ENCODE peak calls at places on chromosomes 6 and 20, in nine cellular contexts. One of them, this sample, is unnamed.

GRCh38 chr6:54009052-54009654 is 102.1 kb upstream of the MLIP start:
- DNase-seq in GM10248: no peak
- DNase-seq in CD8-positive, alpha-beta T cell: no peak
- DNase-seq in progenitor cell of endocrine pancreas: no peak
- DNase-seq in astrocyte: no peak
- DNase-seq in suprapubic skin: no peak
- DNase-seq in testis: no peak
- DNase-seq in AG04450: no peak
- DNase-seq in nephron progenitor cell: no peak
- DNase-seq in this sample: no peak

GRCh38 chr20:48681201-48681881 is 146.5 kb downstream of the PREX1 start:
- DNase-seq in astrocyte: peak
- DNase-seq in GM10248: no peak
- DNase-seq in testis: no peak
- DNase-seq in progenitor cell of endocrine pancreas: no peak
- DNase-seq in AG04450: no peak
- DNase-seq in suprapubic skin: no peak
- DNase-seq in CD8-positive, alpha-beta T cell: no peak
- DNase-seq in nephron progenitor cell: no peak
- DNase-seq in this sample: no peak

GRCh38 chr20:24206995-24207394 is 218.4 kb upstream of the GGTLC1 start:
- DNase-seq in nephron progenitor cell: no peak
- DNase-seq in AG04450: no peak
- DNase-seq in astrocyte: no peak
- DNase-seq in progenitor cell of endocrine pancreas: no peak
- DNase-seq in suprapubic skin: no peak
- DNase-seq in CD8-positive, alpha-beta T cell: no peak
- DNase-seq in GM10248: no peak
- DNase-seq in testis: no peak
- DNase-seq in this sample: no peak

GRCh38 chr20:51759769-51760510 is 8.2 kb downstream of the ATP9A start:
- DNase-seq in CD8-positive, alpha-beta T cell: no peak
- DNase-seq in suprapubic skin: no peak
- DNase-seq in progenitor cell of endocrine pancreas: no peak
- DNase-seq in testis: no peak
- DNase-seq in GM10248: no peak
- DNase-seq in astrocyte: peak
- DNase-seq in nephron progenitor cell: no peak
- DNase-seq in AG04450: no peak
- DNase-seq in this sample: no peak

GRCh38 chr6:16949696-16950095 is 152.2 kb upstream of the STMND1 start:
- DNase-seq in nephron progenitor cell: no peak
- DNase-seq in GM10248: no peak
- DNase-seq in AG04450: no peak
- DNase-seq in progenitor cell of endocrine pancreas: no peak
- DNase-seq in suprapubic skin: no peak
- DNase-seq in testis: no peak
- DNase-seq in CD8-positive, alpha-beta T cell: no peak
- DNase-seq in astrocyte: peak
- DNase-seq in this sample: no peak

GRCh38 chr6:11146117-11146826 is 34.7 kb upstream of the ERVFRD-1 start:
- DNase-seq in AG04450: no peak
- DNase-seq in GM10248: no peak
- DNase-seq in astrocyte: no peak
- DNase-seq in nephron progenitor cell: no peak
- DNase-seq in testis: no peak
- DNase-seq in CD8-positive, alpha-beta T cell: no peak
- DNase-seq in progenitor cell of endocrine pancreas: no peak
- DNase-seq in suprapubic skin: no peak
- DNase-seq in this sample: no peak

GRCh38 chr6:73514746-73515110 is 6.1 kb downstream of the EEF1A1 start:
- DNase-seq in suprapubic skin: no peak
- DNase-seq in GM10248: no peak
- DNase-seq in progenitor cell of endocrine pancreas: no peak
- DNase-seq in AG04450: no peak
- DNase-seq in testis: no peak
- DNase-seq in CD8-positive, alpha-beta T cell: no peak
- DNase-seq in astrocyte: no peak
- DNase-seq in nephron progenitor cell: no peak
- DNase-seq in this sample: no peak

GRCh38 chr20:10074513-10074912 is 39.7 kb downstream of the ANKEF1 start:
- DNase-seq in suprapubic skin: no peak
- DNase-seq in nephron progenitor cell: no peak
- DNase-seq in progenitor cell of endocrine pancreas: no peak
- DNase-seq in testis: no peak
- DNase-seq in CD8-positive, alpha-beta T cell: no peak
- DNase-seq in GM10248: no peak
- DNase-seq in astrocyte: peak
- DNase-seq in AG04450: peak
- DNase-seq in this sample: no peak

GRCh38 chr6:44699082-44699481 is 311.6 kb downstream of the CDC5L start:
- DNase-seq in CD8-positive, alpha-beta T cell: no peak
- DNase-seq in AG04450: no peak
- DNase-seq in astrocyte: peak
- DNase-seq in suprapubic skin: no peak
- DNase-seq in nephron progenitor cell: no peak
- DNase-seq in testis: no peak
- DNase-seq in progenitor cell of endocrine pancreas: no peak
- DNase-seq in GM10248: no peak
- DNase-seq in this sample: no peak

GRCh38 chr6:165597821-165598220 is 65.2 kb downstream of the PDE10A start:
- DNase-seq in testis: no peak
- DNase-seq in CD8-positive, alpha-beta T cell: no peak
- DNase-seq in astrocyte: no peak
- DNase-seq in AG04450: no peak
- DNase-seq in GM10248: no peak
- DNase-seq in nephron progenitor cell: no peak
- DNase-seq in suprapubic skin: no peak
- DNase-seq in progenitor cell of endocrine pancreas: no peak
- DNase-seq in this sample: no peak

GRCh38 chr6:76174722-76175121 is 102.3 kb upstream of the IMPG1 start:
- DNase-seq in astrocyte: no peak
- DNase-seq in testis: no peak
- DNase-seq in CD8-positive, alpha-beta T cell: no peak
- DNase-seq in AG04450: no peak
- DNase-seq in progenitor cell of endocrine pancreas: no peak
- DNase-seq in nephron progenitor cell: no peak
- DNase-seq in GM10248: no peak
- DNase-seq in suprapubic skin: no peak
- DNase-seq in this sample: no peak

GRCh38 chr20:52150440-52151258 is 40.9 kb downstream of the ZFP64 start:
- DNase-seq in progenitor cell of endocrine pancreas: no peak
- DNase-seq in nephron progenitor cell: peak
- DNase-seq in suprapubic skin: no peak
- DNase-seq in GM10248: peak
- DNase-seq in AG04450: peak
- DNase-seq in testis: peak
- DNase-seq in astrocyte: no peak
- DNase-seq in CD8-positive, alpha-beta T cell: no peak
- DNase-seq in this sample: no peak

GRCh38 chr6:53168516-53169257 is 20.0 kb upstream of the GCM1 start:
- DNase-seq in progenitor cell of endocrine pancreas: no peak
- DNase-seq in CD8-positive, alpha-beta T cell: no peak
- DNase-seq in nephron progenitor cell: no peak
- DNase-seq in GM10248: no peak
- DNase-seq in suprapubic skin: no peak
- DNase-seq in astrocyte: peak
- DNase-seq in AG04450: no peak
- DNase-seq in testis: no peak
- DNase-seq in this sample: no peak

GRCh38 chr20:55173601-55174000 is 698.2 kb downstream of the DOK5 start:
- DNase-seq in suprapubic skin: no peak
- DNase-seq in nephron progenitor cell: no peak
- DNase-seq in astrocyte: no peak
- DNase-seq in CD8-positive, alpha-beta T cell: no peak
- DNase-seq in AG04450: no peak
- DNase-seq in progenitor cell of endocrine pancreas: no peak
- DNase-seq in GM10248: no peak
- DNase-seq in testis: peak
- DNase-seq in this sample: no peak

GRCh38 chr6:152112503-152113261 is 305.2 kb downstream of the ESR1 start:
- DNase-seq in testis: no peak
- DNase-seq in astrocyte: no peak
- DNase-seq in suprapubic skin: no peak
- DNase-seq in progenitor cell of endocrine pancreas: no peak
- DNase-seq in GM10248: no peak
- DNase-seq in CD8-positive, alpha-beta T cell: no peak
- DNase-seq in nephron progenitor cell: no peak
- DNase-seq in AG04450: no peak
- DNase-seq in this sample: no peak

GRCh38 chr6:144413418-144413817 is 128.3 kb downstream of the UTRN start:
- DNase-seq in progenitor cell of endocrine pancreas: no peak
- DNase-seq in CD8-positive, alpha-beta T cell: no peak
- DNase-seq in testis: no peak
- DNase-seq in nephron progenitor cell: no peak
- DNase-seq in astrocyte: no peak
- DNase-seq in suprapubic skin: no peak
- DNase-seq in GM10248: no peak
- DNase-seq in AG04450: no peak
- DNase-seq in this sample: no peak

GRCh38 chr20:43681991-43682410 is 15.1 kb downstream of the MYBL2 start:
- DNase-seq in GM10248: peak
- DNase-seq in progenitor cell of endocrine pancreas: no peak
- DNase-seq in AG04450: no peak
- DNase-seq in suprapubic skin: no peak
- DNase-seq in testis: no peak
- DNase-seq in astrocyte: no peak
- DNase-seq in CD8-positive, alpha-beta T cell: no peak
- DNase-seq in nephron progenitor cell: no peak
- DNase-seq in this sample: no peak

GRCh38 chr20:43680976-43681375 is 14.1 kb downstream of the MYBL2 start:
- DNase-seq in nephron progenitor cell: no peak
- DNase-seq in GM10248: no peak
- DNase-seq in testis: no peak
- DNase-seq in CD8-positive, alpha-beta T cell: no peak
- DNase-seq in astrocyte: no peak
- DNase-seq in AG04450: no peak
- DNase-seq in progenitor cell of endocrine pancreas: no peak
- DNase-seq in suprapubic skin: no peak
- DNase-seq in this sample: no peak

GRCh38 chr20:43682446-43682845 is 15.5 kb downstream of the MYBL2 start:
- DNase-seq in suprapubic skin: no peak
- DNase-seq in GM10248: peak
- DNase-seq in astrocyte: no peak
- DNase-seq in nephron progenitor cell: no peak
- DNase-seq in testis: no peak
- DNase-seq in progenitor cell of endocrine pancreas: no peak
- DNase-seq in CD8-positive, alpha-beta T cell: no peak
- DNase-seq in AG04450: no peak
- DNase-seq in this sample: no peak

GRCh38 chr20:43676368-43676767 is 9.5 kb downstream of the MYBL2 start:
- DNase-seq in AG04450: no peak
- DNase-seq in suprapubic skin: no peak
- DNase-seq in GM10248: no peak
- DNase-seq in CD8-positive, alpha-beta T cell: no peak
- DNase-seq in astrocyte: no peak
- DNase-seq in testis: no peak
- DNase-seq in progenitor cell of endocrine pancreas: no peak
- DNase-seq in nephron progenitor cell: no peak
- DNase-seq in this sample: no peak

DNA sequence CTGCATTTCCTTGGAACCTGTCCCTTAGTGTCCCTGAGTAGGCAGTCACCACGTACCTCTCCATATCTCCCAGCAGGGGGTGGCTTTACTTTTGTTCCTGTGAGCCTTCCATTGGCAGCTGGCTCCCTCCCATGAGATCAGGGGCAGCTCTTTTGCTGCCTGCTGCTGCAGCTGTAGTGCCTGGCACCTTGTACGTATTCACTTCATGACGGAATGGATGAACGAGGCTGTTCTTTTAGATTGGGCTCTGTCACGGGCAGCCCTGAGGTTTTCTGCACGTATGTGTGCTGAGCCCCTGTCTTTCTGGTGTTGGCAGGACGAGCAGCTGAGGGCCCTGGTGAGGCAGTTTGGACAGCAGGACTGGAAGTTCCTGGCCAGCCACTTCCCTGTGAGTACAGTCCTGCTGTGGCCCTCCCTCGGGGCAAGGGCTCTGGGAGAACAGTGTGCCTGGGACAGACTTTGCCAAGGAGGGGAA is 14.6 kb downstream of the MYBL2 start:
- DNase-seq in GM10248: peak
- DNase-seq in AG04450: no peak
- DNase-seq in CD8-positive, alpha-beta T cell: no peak
- DNase-seq in nephron progenitor cell: no peak
- DNase-seq in testis: no peak
- DNase-seq in astrocyte: no peak
- DNase-seq in progenitor cell of endocrine pancreas: no peak
- DNase-seq in suprapubic skin: no peak
- DNase-seq in this sample: no peak
- TF ChIP-seq CTCF in GM10248: peak
- TF ChIP-seq CTCF in AG04450: no peak
- TF ChIP-seq CTCF in CD8-positive, alpha-beta T cell: no peak
- TF ChIP-seq CTCF in nephron progenitor cell: no peak
- TF ChIP-seq CTCF in testis: peak
- TF ChIP-seq CTCF in astrocyte: no peak
- TF ChIP-seq CTCF in progenitor cell of endocrine pancreas: peak
- TF ChIP-seq CTCF in suprapubic skin: no peak
- TF ChIP-seq CTCF in this sample: no peak

GRCh38 chr6:86937219-86938079 is at the start of gene HTR1E:
- DNase-seq in astrocyte: peak
- DNase-seq in CD8-positive, alpha-beta T cell: no peak
- DNase-seq in progenitor cell of endocrine pancreas: peak
- DNase-seq in nephron progenitor cell: peak
- DNase-seq in GM10248: peak
- DNase-seq in testis: peak
- DNase-seq in AG04450: no peak
- DNase-seq in suprapubic skin: no peak
- DNase-seq in this sample: peak
- TF ChIP-seq CTCF in astrocyte: peak
- TF ChIP-seq CTCF in CD8-positive, alpha-beta T cell: no peak
- TF ChIP-seq CTCF in progenitor cell of endocrine pancreas: peak
- TF ChIP-seq CTCF in nephron progenitor cell: peak
- TF ChIP-seq CTCF in GM10248: peak
- TF ChIP-seq CTCF in testis: peak
- TF ChIP-seq CTCF in AG04450: peak
- TF ChIP-seq CTCF in suprapubic skin: peak
- TF ChIP-seq CTCF in this sample: peak

DNA sequence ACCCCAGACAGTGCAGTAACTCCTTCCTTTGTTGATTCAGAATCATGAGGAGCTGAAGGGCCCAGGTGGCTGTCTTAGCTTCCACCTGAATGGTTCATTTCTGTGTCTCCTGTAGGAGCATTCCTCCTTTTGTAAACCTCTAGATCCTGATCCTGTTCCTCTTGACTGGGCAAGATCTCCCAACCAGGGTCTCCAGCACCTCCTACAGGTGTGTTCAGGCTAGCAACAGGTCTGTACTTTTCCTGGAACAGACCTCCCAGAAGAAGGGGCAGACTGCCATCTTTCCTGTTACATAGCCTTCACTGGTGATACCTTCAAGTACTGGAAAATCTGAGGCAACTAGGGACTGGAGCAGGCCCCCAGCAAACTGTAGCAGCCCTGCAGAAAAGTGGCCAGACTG is 35.2 kb downstream of the HLA-B start:
- DNase-seq in testis: no peak
- DNase-seq in CD8-positive, alpha-beta T cell: no peak
- DNase-seq in AG04450: no peak
- DNase-seq in progenitor cell of endocrine pancreas: no peak
- DNase-seq in nephron progenitor cell: no peak
- DNase-seq in astrocyte: no peak
- DNase-seq in suprapubic skin: no peak
- DNase-seq in GM10248: no peak
- DNase-seq in this sample: no peak
- TF ChIP-seq CTCF in testis: no peak
- TF ChIP-seq CTCF in CD8-positive, alpha-beta T cell: no peak
- TF ChIP-seq CTCF in AG04450: no peak
- TF ChIP-seq CTCF in progenitor cell of endocrine pancreas: no peak
- TF ChIP-seq CTCF in nephron progenitor cell: no peak
- TF ChIP-seq CTCF in astrocyte: no peak
- TF ChIP-seq CTCF in suprapubic skin: no peak
- TF ChIP-seq CTCF in GM10248: no peak
- TF ChIP-seq CTCF in this sample: no peak

GRCh38 chr20:17584684-17585083 is 14.8 kb downstream of the DSTN start:
- DNase-seq in GM10248: no peak
- DNase-seq in suprapubic skin: no peak
- DNase-seq in progenitor cell of endocrine pancreas: no peak
- DNase-seq in AG04450: no peak
- DNase-seq in testis: no peak
- DNase-seq in nephron progenitor cell: no peak
- DNase-seq in astrocyte: no peak
- DNase-seq in CD8-positive, alpha-beta T cell: no peak
- DNase-seq in this sample: no peak
- TF ChIP-seq CTCF in GM10248: no peak
- TF ChIP-seq CTCF in suprapubic skin: no peak
- TF ChIP-seq CTCF in progenitor cell of endocrine pancreas: no peak
- TF ChIP-seq CTCF in AG04450: no peak
- TF ChIP-seq CTCF in testis: no peak
- TF ChIP-seq CTCF in nephron progenitor cell: no peak
- TF ChIP-seq CTCF in astrocyte: no peak
- TF ChIP-seq CTCF in CD8-positive, alpha-beta T cell: no peak
- TF ChIP-seq CTCF in this sample: no peak

This sample was measured in type B pancreatic cell.